ENCODE peak calls at places on chromosome 1, in five cellular contexts. One of them, this sample, is unnamed.

GRCh38 chr1:91884459-91885290 is 1.3 kb downstream of the TGFBR3 start:
- DNase-seq in IMR-90: peak
- DNase-seq in neural progenitor cell: peak
- DNase-seq in breast epithelium: no peak
- DNase-seq in heart right ventricle: peak
- DNase-seq in this sample: no peak

GRCh38 chr1:210299501-210299900 is 29.2 kb upstream of the HHAT start:
- DNase-seq in neural progenitor cell: no peak
- DNase-seq in heart right ventricle: no peak
- DNase-seq in IMR-90: no peak
- DNase-seq in breast epithelium: no peak
- DNase-seq in this sample: no peak

GRCh38 chr1:27349784-27350672 is 8.2 kb downstream of the SYTL1 start:
- DNase-seq in IMR-90: peak
- DNase-seq in breast epithelium: peak
- DNase-seq in neural progenitor cell: peak
- DNase-seq in heart right ventricle: peak
- DNase-seq in this sample: peak

GRCh38 chr1:234114648-234115307 is 210.3 kb downstream of the SLC35F3 start:
- DNase-seq in heart right ventricle: peak
- DNase-seq in neural progenitor cell: peak
- DNase-seq in breast epithelium: peak
- DNase-seq in IMR-90: peak
- DNase-seq in this sample: no peak

GRCh38 chr1:151237678-151238466 is 16.7 kb upstream of the PSMD4 start:
- DNase-seq in neural progenitor cell: no peak
- DNase-seq in breast epithelium: no peak
- DNase-seq in heart right ventricle: no peak
- DNase-seq in IMR-90: no peak
- DNase-seq in this sample: no peak

GRCh38 chr1:173503391-173503790 is 26.3 kb downstream of the PRDX6 start:
- DNase-seq in breast epithelium: no peak
- DNase-seq in heart right ventricle: no peak
- DNase-seq in IMR-90: peak
- DNase-seq in neural progenitor cell: no peak
- DNase-seq in this sample: no peak

GRCh38 chr1:204110894-204111633 is 38.1 kb downstream of the SOX13 start:
- DNase-seq in neural progenitor cell: no peak
- DNase-seq in IMR-90: no peak
- DNase-seq in breast epithelium: no peak
- DNase-seq in heart right ventricle: no peak
- DNase-seq in this sample: peak

GRCh38 chr1:228109962-228110488 is 926 bp upstream of the MRPL55 start:
- DNase-seq in neural progenitor cell: peak
- DNase-seq in breast epithelium: no peak
- DNase-seq in heart right ventricle: no peak
- DNase-seq in IMR-90: peak
- DNase-seq in this sample: no peak

GRCh38 chr1:7069888-7070287 is 284.6 kb downstream of the CAMTA1 start:
- DNase-seq in breast epithelium: no peak
- DNase-seq in IMR-90: no peak
- DNase-seq in neural progenitor cell: peak
- DNase-seq in heart right ventricle: no peak
- DNase-seq in this sample: no peak

GRCh38 chr1:165928075-165928731 is 100.8 kb downstream of the UCK2 start:
- DNase-seq in breast epithelium: no peak
- DNase-seq in neural progenitor cell: peak
- DNase-seq in IMR-90: peak
- DNase-seq in heart right ventricle: peak
- DNase-seq in this sample: no peak

GRCh38 chr1:192654607-192655389 is 18.9 kb downstream of the RGS13 start:
- DNase-seq in IMR-90: peak
- DNase-seq in neural progenitor cell: no peak
- DNase-seq in heart right ventricle: no peak
- DNase-seq in breast epithelium: no peak
- DNase-seq in this sample: no peak

GRCh38 chr1:5651964-5652751 is 340.1 kb downstream of the NPHP4 start:
- DNase-seq in breast epithelium: no peak
- DNase-seq in neural progenitor cell: peak
- DNase-seq in heart right ventricle: no peak
- DNase-seq in IMR-90: no peak
- DNase-seq in this sample: no peak

GRCh38 chr1:100988121-100988520 is 37.5 kb downstream of the DPH5 start:
- DNase-seq in breast epithelium: no peak
- DNase-seq in heart right ventricle: no peak
- DNase-seq in IMR-90: peak
- DNase-seq in neural progenitor cell: no peak
- DNase-seq in this sample: no peak

GRCh38 chr1:172727956-172728603 is 69.2 kb downstream of the FASLG start:
- DNase-seq in heart right ventricle: no peak
- DNase-seq in neural progenitor cell: peak
- DNase-seq in breast epithelium: no peak
- DNase-seq in IMR-90: peak
- DNase-seq in this sample: no peak

DNA sequence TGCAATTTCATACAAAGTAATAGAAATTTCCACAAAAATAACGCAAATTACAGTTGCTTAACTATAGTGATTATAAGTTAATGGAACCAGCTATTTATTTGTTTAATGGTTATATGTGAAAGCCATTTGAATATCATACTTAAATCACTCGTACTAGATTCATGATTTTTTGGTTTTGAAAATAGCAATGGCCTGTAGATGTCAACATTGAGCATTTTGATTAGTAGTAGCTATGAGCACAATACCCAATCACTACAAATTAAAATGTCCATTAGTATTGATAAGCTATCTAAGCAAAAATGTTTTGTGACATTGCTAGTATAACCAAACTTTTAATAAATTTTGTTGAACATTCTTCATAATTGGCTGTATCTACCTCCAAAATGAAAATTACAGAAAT is 10.0 kb downstream of the COL24A1 start:
- DNase-seq in heart right ventricle: no peak
- DNase-seq in IMR-90: no peak
- DNase-seq in breast epithelium: no peak
- DNase-seq in neural progenitor cell: no peak
- DNase-seq in this sample: no peak
- TF ChIP-seq CTCF in heart right ventricle: no peak
- TF ChIP-seq CTCF in IMR-90: no peak
- TF ChIP-seq CTCF in breast epithelium: no peak
- TF ChIP-seq CTCF in neural progenitor cell: peak
- TF ChIP-seq CTCF in this sample: no peak

GRCh38 chr1:70353038-70353437 is 1.5 kb downstream of the ANKRD13C start:
- DNase-seq in IMR-90: no peak
- DNase-seq in neural progenitor cell: no peak
- DNase-seq in breast epithelium: no peak
- DNase-seq in heart right ventricle: no peak
- DNase-seq in this sample: no peak
- H3K4me3 ChIP-seq in IMR-90: peak
- H3K4me3 ChIP-seq in neural progenitor cell: peak
- H3K4me3 ChIP-seq in breast epithelium: peak
- H3K4me3 ChIP-seq in heart right ventricle: peak
- H3K4me3 ChIP-seq in this sample: peak

GRCh38 chr1:184208622-184209021 is 157.1 kb downstream of the TSEN15 start:
- DNase-seq in IMR-90: no peak
- DNase-seq in heart right ventricle: no peak
- DNase-seq in breast epithelium: no peak
- DNase-seq in neural progenitor cell: no peak
- DNase-seq in this sample: no peak

GRCh38 chr1:184210048-184210447 is 158.5 kb downstream of the TSEN15 start:
- DNase-seq in neural progenitor cell: no peak
- DNase-seq in IMR-90: peak
- DNase-seq in breast epithelium: no peak
- DNase-seq in heart right ventricle: peak
- DNase-seq in this sample: peak

GRCh38 chr1:184214128-184214527 is 162.6 kb downstream of the TSEN15 start:
- DNase-seq in breast epithelium: no peak
- DNase-seq in IMR-90: no peak
- DNase-seq in neural progenitor cell: no peak
- DNase-seq in heart right ventricle: no peak
- DNase-seq in this sample: peak

GRCh38 chr1:184212649-184213314 is 161.3 kb downstream of the TSEN15 start:
- DNase-seq in IMR-90: peak
- DNase-seq in heart right ventricle: no peak
- DNase-seq in breast epithelium: peak
- DNase-seq in neural progenitor cell: no peak
- DNase-seq in this sample: peak

DNA sequence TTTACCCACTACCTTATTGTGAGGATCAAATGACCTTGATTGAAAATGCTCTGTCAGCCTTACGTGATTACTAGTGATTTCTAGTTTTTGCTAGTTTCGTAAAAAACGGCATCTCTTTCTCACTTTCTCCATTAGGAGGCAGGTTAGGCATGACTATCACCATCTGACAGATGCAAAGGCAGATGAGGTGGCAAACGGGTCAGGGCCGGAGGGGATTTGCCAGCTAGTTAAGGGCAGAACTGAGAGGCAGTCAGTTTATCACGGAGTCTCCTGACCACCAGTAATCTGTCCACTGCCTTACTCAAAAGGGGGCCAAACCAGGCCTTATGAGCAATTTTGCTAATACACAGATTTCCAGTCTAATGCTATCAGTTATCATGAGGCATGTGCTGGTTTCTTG is 159.3 kb downstream of the TSEN15 start:
- DNase-seq in IMR-90: no peak
- DNase-seq in heart right ventricle: no peak
- DNase-seq in breast epithelium: no peak
- DNase-seq in neural progenitor cell: no peak
- DNase-seq in this sample: no peak
- TF ChIP-seq CTCF in IMR-90: no peak
- TF ChIP-seq CTCF in heart right ventricle: no peak
- TF ChIP-seq CTCF in breast epithelium: no peak
- TF ChIP-seq CTCF in neural progenitor cell: peak
- TF ChIP-seq CTCF in this sample: no peak

GRCh38 chr1:67832737-67833594 is at the start of gene GNG12:
- DNase-seq in IMR-90: peak
- DNase-seq in breast epithelium: peak
- DNase-seq in neural progenitor cell: peak
- DNase-seq in heart right ventricle: peak
- DNase-seq in this sample: peak
- H3K4me3 ChIP-seq in IMR-90: peak
- H3K4me3 ChIP-seq in breast epithelium: peak
- H3K4me3 ChIP-seq in neural progenitor cell: peak
- H3K4me3 ChIP-seq in heart right ventricle: peak
- H3K4me3 ChIP-seq in this sample: peak

GRCh38 chr1:182051938-182052337 is 9.6 kb downstream of the ZNF648 start:
- DNase-seq in neural progenitor cell: no peak
- DNase-seq in breast epithelium: no peak
- DNase-seq in heart right ventricle: no peak
- DNase-seq in IMR-90: no peak
- DNase-seq in this sample: no peak
- TF ChIP-seq CTCF in neural progenitor cell: no peak
- TF ChIP-seq CTCF in breast epithelium: no peak
- TF ChIP-seq CTCF in heart right ventricle: no peak
- TF ChIP-seq CTCF in IMR-90: no peak
- TF ChIP-seq CTCF in this sample: no peak

GRCh38 chr1:8217011-8217711 is 100.8 kb upstream of the SLC45A1 start:
- DNase-seq in breast epithelium: no peak
- DNase-seq in IMR-90: no peak
- DNase-seq in heart right ventricle: no peak
- DNase-seq in neural progenitor cell: peak
- DNase-seq in this sample: peak
- H3K4me3 ChIP-seq in breast epithelium: peak
- H3K4me3 ChIP-seq in IMR-90: no peak
- H3K4me3 ChIP-seq in heart right ventricle: peak
- H3K4me3 ChIP-seq in neural progenitor cell: peak
- H3K4me3 ChIP-seq in this sample: peak

GRCh38 chr1:208475951-208476824 is 232.0 kb upstream of the PLXNA2 start:
- DNase-seq in heart right ventricle: peak
- DNase-seq in neural progenitor cell: peak
- DNase-seq in breast epithelium: no peak
- DNase-seq in IMR-90: no peak
- DNase-seq in this sample: no peak
- TF ChIP-seq CTCF in heart right ventricle: no peak
- TF ChIP-seq CTCF in neural progenitor cell: peak
- TF ChIP-seq CTCF in breast epithelium: no peak
- TF ChIP-seq CTCF in IMR-90: peak
- TF ChIP-seq CTCF in this sample: no peak